ENCODE peak calls at places on chromosomes 5 and 9, in four cellular contexts. P, E, U and D are unnamed samples.

GRCh38 chr5:179168636-179169035 is 108.5 kb downstream of the ZNF354C start:
- DNase-seq in E (no peak), U (no peak), P (no peak), D (no peak)

GRCh38 chr5:149210968-149211495 is 60.6 kb upstream of the AFAP1L1 start:
- DNase-seq in U (no peak), E (no peak), P (no peak), D (no peak)

GRCh38 chr9:103721056-103721455 is 373.1 kb upstream of the SMC2 start:
- DNase-seq in U (no peak), P (no peak), E (no peak), D (no peak)

GRCh38 chr9:76969716-76970115 is 49.7 kb upstream of the FOXB2 start:
- DNase-seq in P (no peak), U (no peak), E (no peak), D (no peak)

GRCh38 chr5:151255621-151256286 is 2.8 kb downstream of the GM2A start:
- DNase-seq in P (no peak), E (no peak), U (no peak), D (no peak)

GRCh38 chr5:156913719-156914370 is 49.2 kb downstream of the TIMD4 start:
- DNase-seq in U (no peak), P (no peak), E (no peak), D (no peak)

GRCh38 chr5:95599252-95599651 is 20.6 kb upstream of the GPR150 start:
- DNase-seq in P (no peak), E (no peak), U (no peak), D (no peak)

GRCh38 chr9:12503606-12504122 is 189.5 kb upstream of the TYRP1 start:
- DNase-seq in P (no peak), E (no peak), U (peak), D (no peak)

GRCh38 chr5:1010641-1011046 is 2.0 kb downstream of the NKD2 start:
- DNase-seq in E (no peak), P (no peak), U (no peak), D (no peak)

GRCh38 chr5:13569088-13569715 is 375.3 kb downstream of the DNAH5 start:
- DNase-seq in E (no peak), U (no peak), P (no peak), D (no peak)

GRCh38 chr9:127262621-127263020 is 2.0 kb upstream of the GARNL3 start:
- DNase-seq in P (no peak), E (no peak), U (no peak), D (no peak)

GRCh38 chr5:172486451-172486850 is 32.1 kb upstream of the SH3PXD2B start:
- DNase-seq in P (no peak), U (no peak), E (no peak), D (no peak)

GRCh38 chr9:75912951-75913350 is 22.5 kb downstream of the PCSK5 start:
- DNase-seq in U (no peak), E (no peak), P (no peak), D (no peak)

GRCh38 chr5:154753792-154754191 is 1.4 kb upstream of the LARP1 start:
- DNase-seq in P (no peak), E (no peak), U (no peak), D (peak)

GRCh38 chr9:87527211-87527916 is 29.7 kb downstream of the DAPK1 start:
- DNase-seq in E (no peak), U (no peak), P (no peak), D (no peak)

GRCh38 chr9:91026266-91026665 is 224.6 kb downstream of the SYK start:
- DNase-seq in P (no peak), E (no peak), U (no peak), D (no peak)

GRCh38 chr9:135718616-135719015 is 16.6 kb downstream of the KCNT1 start:
- DNase-seq in E (peak), P (peak), U (no peak), D (peak)

GRCh38 chr9:90894956-90895687 is 93.5 kb downstream of the SYK start:
- DNase-seq in P (peak), U (no peak), E (no peak), D (peak)

GRCh38 chr9:130780865-130781504 is 54.1 kb upstream of the ABL1 start:
- DNase-seq in U (peak), P (no peak), E (no peak), D (no peak)

GRCh38 chr5:3604501-3604900 is 8.9 kb downstream of the IRX1 start:
- DNase-seq in E (no peak), P (no peak), U (no peak), D (no peak)

GRCh38 chr5:141597394-141597793 is 21.4 kb downstream of the DIAPH1 start:
- DNase-seq in E (no peak), U (no peak), P (no peak), D (peak)

GRCh38 chr9:137158625-137159024 is 11.2 kb downstream of the LRRC26 start:
- DNase-seq in U (no peak), P (no peak), E (no peak), D (no peak)

GRCh38 chr5:38755171-38755570 is 90.6 kb upstream of the OSMR start:
- DNase-seq in U (no peak), P (no peak), E (no peak), D (no peak)

GRCh38 chr5:102249381-102249780 is 46.7 kb downstream of the SLCO4C1 start:
- DNase-seq in E (no peak), U (no peak), P (no peak), D (no peak)

GRCh38 chr9:69184266-69184665 is 10.2 kb downstream of the TJP2 start:
- DNase-seq in E (no peak), P (no peak), U (no peak), D (no peak)

GRCh38 chr5:135013445-135013844 is 20.6 kb downstream of the PITX1 start:
- DNase-seq in E (no peak), P (no peak), U (no peak), D (no peak)

GRCh38 chr5:77181596-77182304 is 28.7 kb upstream of the PDE8B start:
- DNase-seq in U (no peak), P (no peak), E (no peak), D (no peak)

GRCh38 chr9:113621309-113621791 is 157.8 kb downstream of the RGS3 start:
- DNase-seq in U (no peak), P (no peak), E (no peak), D (peak)

GRCh38 chr9:114737118-114737517 is 55.1 kb upstream of the TEX48 start:
- DNase-seq in E (no peak), U (no peak), P (no peak), D (no peak)

GRCh38 chr5:31661257-31661656 is 22.3 kb downstream of the PDZD2 start:
- DNase-seq in U (no peak), E (no peak), P (no peak), D (no peak)

GRCh38 chr5:142222881-142223558 is 101.8 kb downstream of the SPRY4 start:
- DNase-seq in P (no peak), U (no peak), E (no peak), D (no peak)

GRCh38 chr9:133876144-133876543 is 116.0 kb downstream of the VAV2 start:
- DNase-seq in E (no peak), U (no peak), P (no peak), D (no peak)

GRCh38 chr9:132237481-132237880 is 75.6 kb downstream of the NTNG2 start:
- DNase-seq in E (no peak), P (no peak), U (no peak), D (no peak)

GRCh38 chr5:1005362-1005851 is 3.2 kb upstream of the NKD2 start:
- DNase-seq in P (no peak), U (no peak), E (no peak), D (no peak)

DNA sequence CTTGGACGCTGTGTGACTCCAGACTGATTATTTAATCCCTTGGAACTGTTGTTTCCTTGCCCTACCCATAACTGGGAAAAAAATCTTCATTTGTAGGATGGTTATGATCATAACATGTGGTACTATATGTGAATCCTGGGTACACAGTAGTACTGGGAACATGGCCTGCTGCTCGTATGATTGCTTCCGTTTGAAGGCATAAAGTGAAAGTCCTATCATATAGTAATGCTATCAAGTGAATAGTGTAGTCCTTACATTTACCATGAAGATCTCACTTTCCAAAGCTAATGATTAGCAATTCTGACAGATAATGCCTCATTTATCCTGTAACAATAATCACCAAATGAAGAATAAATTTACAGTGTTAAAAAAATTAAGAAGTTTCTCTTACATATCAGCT is 53.2 kb downstream of the MEF2C start:
- DNase-seq in E (no peak), P (no peak), U (no peak), D (peak)
- H3K9ac ChIP-seq in E (no peak), P (no peak), U (no peak), D (peak)

GRCh38 chr5:139415221-139415861 is 11.5 kb upstream of the SPATA24 start:
- DNase-seq in E (no peak), U (no peak), P (no peak), D (no peak)
- TF ChIP-seq POLR2AphosphoS5 in E (no peak), U (no peak), P (no peak), D (no peak)

GRCh38 chr9:96617439-96618185 is 2.0 kb downstream of the CDC14B start:
- DNase-seq in P (no peak), E (no peak), U (no peak), D (no peak)
- H3K9ac ChIP-seq in P (peak), E (peak), U (peak), D (no peak)

GRCh38 chr9:112078432-112078831 is 96.7 kb downstream of the SUSD1 start:
- DNase-seq in E (no peak), U (no peak), P (no peak), D (no peak)

GRCh38 chr9:112072721-112073553 is 102.2 kb downstream of the SUSD1 start:
- DNase-seq in U (no peak), E (no peak), P (no peak), D (no peak)

GRCh38 chr9:112076814-112077213 is 98.3 kb downstream of the SUSD1 start:
- DNase-seq in U (no peak), E (no peak), P (no peak), D (no peak)

GRCh38 chr9:112075009-112075378 is 100.1 kb downstream of the SUSD1 start:
- DNase-seq in P (no peak), E (no peak), U (no peak), D (no peak)

GRCh38 chr9:112074250-112075008 is 100.7 kb downstream of the SUSD1 start:
- DNase-seq in E (peak), P (peak), U (peak), D (peak)
- TF ChIP-seq POLR2AphosphoS5 in E (no peak), P (no peak), U (no peak), D (no peak)